ENCODE peak calls at places on chromosomes 12 and 14, in four cellular contexts. F is suprapubic skin, P is HepG2, K is adrenal gland. W is an unnamed sample. For H3K36me3, the result is how much of the 10 kb centered on the place peaks cover.

GRCh38 chr12:3342051-3342450 is 149.0 kb upstream of the PRMT8 start:
- DNase-seq in K (no peak), P (no peak), F (no peak), W (no peak)

GRCh38 chr12:52873832-52874572 is 25.2 kb upstream of the KRT78 start:
- DNase-seq in F (peak), K (peak), P (peak), W (peak)

GRCh38 chr12:103771466-103771865 is 69.6 kb downstream of the NT5DC3 start:
- DNase-seq in P (peak), F (no peak), K (peak), W (no peak)

GRCh38 chr14:92917041-92917940 is 5.7 kb upstream of the CHGA start:
- DNase-seq in K (no peak), F (no peak), P (no peak), W (no peak)

GRCh38 chr14:85131523-85131922 is 398.4 kb upstream of the FLRT2 start:
- DNase-seq in K (no peak), F (no peak), P (no peak), W (no peak)

GRCh38 chr12:42180990-42181611 is 36.4 kb upstream of the GXYLT1 start:
- DNase-seq in P (peak), F (no peak), K (no peak), W (no peak)

GRCh38 chr14:105537580-105538474 is 11.4 kb downstream of the TMEM121 start:
- DNase-seq in P (no peak), K (peak), F (peak), W (no peak)

GRCh38 chr12:23049180-23049579 is 424.2 kb downstream of the ETNK1 start:
- DNase-seq in P (no peak), F (no peak), K (no peak), W (no peak)

GRCh38 chr12:132270969-132271754 is 58.2 kb downstream of the GALNT9 start:
- DNase-seq in K (no peak), P (no peak), F (no peak), W (no peak)

GRCh38 chr12:42039599-42039998 is 105.1 kb downstream of the GXYLT1 start:
- DNase-seq in K (no peak), P (no peak), F (no peak), W (no peak)

GRCh38 chr12:90166012-90166411 is 457.4 kb upstream of the ATP2B1 start:
- DNase-seq in K (no peak), P (no peak), F (no peak), W (no peak)

GRCh38 chr14:73888971-73889370 is 2.3 kb downstream of the ZNF410 start:
- DNase-seq in P (no peak), K (no peak), F (no peak), W (no peak)

GRCh38 chr12:57272337-57273151 is 21.6 kb upstream of the STAC3 start:
- DNase-seq in K (no peak), F (no peak), P (no peak), W (no peak)

GRCh38 chr12:56878010-56878339 is 56.2 kb downstream of the SDR9C7 start:
- DNase-seq in P (peak), F (no peak), K (no peak), W (no peak)

GRCh38 chr14:97946291-97946690 is 1149.1 kb downstream of the VRK1 start:
- DNase-seq in F (no peak), P (no peak), K (no peak), W (no peak)

GRCh38 chr14:45135181-45135580 is 549 bp upstream of the FANCM start:
- DNase-seq in P (no peak), K (no peak), F (no peak), W (no peak)

GRCh38 chr12:120495723-120496352 is at the start of gene DYNLL1:
- DNase-seq in F (peak), K (peak), P (peak), W (peak)
- TF ChIP-seq POLR2A in F (peak), K (peak), P (peak), W (peak)

DNA sequence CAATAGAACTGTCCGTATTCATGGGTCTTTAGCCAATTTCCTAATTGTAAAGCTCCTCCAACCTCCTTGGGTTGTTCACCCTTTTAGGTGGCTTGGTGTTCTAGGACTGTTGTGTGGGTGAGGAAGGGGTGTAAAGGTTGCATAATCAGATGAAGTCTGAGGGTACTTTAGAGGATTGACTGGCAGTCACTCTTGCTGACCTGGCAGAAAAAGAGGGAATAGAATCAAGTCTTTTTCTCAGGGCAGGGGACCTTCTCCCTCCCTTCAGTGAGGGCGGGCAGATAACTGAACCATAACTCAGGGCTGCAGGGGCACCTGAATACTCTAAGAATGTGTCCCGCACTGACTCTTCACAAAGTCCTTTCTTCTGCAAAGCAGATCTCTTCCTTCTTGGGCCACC is 436.2 kb downstream of the CCDC91 start:
- DNase-seq in F (no peak), P (no peak), K (no peak), W (no peak)
- H3K4me3 ChIP-seq in F (no peak), P (no peak), K (no peak), W (no peak)

DNA sequence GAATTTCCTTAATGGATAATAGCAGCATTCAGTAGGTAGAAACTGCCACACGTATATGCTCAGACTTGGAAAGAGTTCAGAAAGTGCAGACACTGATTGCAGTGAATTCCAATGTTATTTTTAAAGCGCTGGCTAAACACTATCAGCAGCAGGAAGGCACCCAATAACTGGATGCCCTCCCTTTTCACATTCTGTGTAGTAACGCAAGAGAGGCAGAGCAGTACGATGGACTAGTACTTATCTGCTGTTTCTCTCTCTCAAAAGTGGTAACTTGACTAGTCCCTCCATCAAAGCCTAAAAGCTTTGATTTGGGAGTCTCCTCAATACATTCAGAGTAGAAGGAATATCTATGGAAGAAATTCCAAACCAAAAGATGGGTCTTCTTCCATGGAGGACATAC is 791.0 kb downstream of the TMTC2 start:
- DNase-seq in K (no peak), F (no peak), P (no peak), W (no peak)
- H3K36me3 ChIP-seq in K (under half), F (under half), P (under half), W (under half)

GRCh38 chr12:46410495-46410894 is 37.9 kb upstream of the SLC38A2 start:
- DNase-seq in K (no peak), P (no peak), F (no peak), W (peak)

GRCh38 chr12:46415552-46415951 is 43.0 kb upstream of the SLC38A2 start:
- DNase-seq in K (no peak), P (no peak), F (no peak), W (no peak)

GRCh38 chr12:46414591-46415268 is 42.2 kb upstream of the SLC38A2 start:
- DNase-seq in K (no peak), F (no peak), P (no peak), W (no peak)

GRCh38 chr12:46409974-46410373 is 37.4 kb upstream of the SLC38A2 start:
- DNase-seq in K (no peak), F (no peak), P (no peak), W (no peak)

DNA sequence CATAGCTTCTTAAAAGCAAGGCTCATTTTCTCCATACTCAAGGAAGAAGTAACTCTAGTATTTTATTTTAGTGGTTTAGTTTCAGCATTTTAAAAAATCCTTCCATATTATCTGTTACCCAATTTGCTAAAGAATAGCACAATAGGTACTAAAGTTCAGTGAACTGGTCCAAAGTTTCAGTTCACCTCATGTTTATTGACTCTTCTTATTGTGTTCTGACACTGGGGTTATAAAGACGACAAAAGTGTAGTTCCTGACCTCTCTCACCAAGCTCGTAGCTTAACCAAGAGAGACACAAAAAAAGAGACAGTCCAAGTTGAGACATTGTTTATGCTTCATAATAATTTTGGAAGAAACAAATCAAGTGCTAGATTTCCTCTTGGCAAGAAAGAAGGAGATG is 40.8 kb upstream of the SLC38A2 start:
- DNase-seq in P (peak), F (no peak), K (no peak), W (no peak)
- TF ChIP-seq POLR2A in P (no peak), F (no peak), K (no peak), W (no peak)

GRCh38 chr14:60622210-60622919 is 26.9 kb downstream of the SIX1 start:
- DNase-seq in F (no peak), P (no peak), K (no peak), W (no peak)
- H3K4me3 ChIP-seq in F (no peak), P (no peak), K (no peak), W (no peak)

DNA sequence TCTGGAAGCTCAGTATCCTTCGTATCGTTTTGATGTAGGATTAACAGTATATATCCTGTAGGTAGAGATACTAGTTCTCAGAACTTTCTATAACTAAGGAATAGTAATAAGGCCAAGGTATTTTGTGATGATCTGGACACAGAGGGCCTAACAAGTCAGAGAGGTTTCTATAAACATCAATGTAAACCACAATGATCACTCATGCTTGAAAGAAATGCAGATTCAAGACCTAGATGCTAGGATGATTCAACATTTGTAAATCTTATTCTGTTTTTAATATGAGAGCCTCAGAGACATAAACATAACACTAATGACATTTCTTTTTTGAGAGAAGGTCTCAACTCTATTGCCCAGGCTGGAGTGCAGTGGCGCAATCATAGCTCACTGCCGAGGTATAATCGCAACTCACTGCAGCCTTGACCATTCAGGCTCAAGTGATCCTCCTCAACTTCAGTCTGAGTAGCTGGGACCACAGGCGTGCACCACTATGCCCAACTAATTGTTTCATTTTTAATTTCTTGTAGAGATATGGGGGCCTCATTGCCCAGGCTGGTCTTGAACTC is 16.2 kb downstream of the SUPT16H start:
- DNase-seq in P (no peak), F (no peak), K (no peak), W (no peak)
- H3K36me3 ChIP-seq in P (half or more), F (half or more), K (under half), W (half or more)

GRCh38 chr12:16349132-16349463 is 1.7 kb downstream of the MGST1 start:
- DNase-seq in F (peak), K (peak), P (peak), W (peak)

GRCh38 chr12:16345105-16345504 is 2.3 kb upstream of the MGST1 start:
- DNase-seq in K (no peak), P (no peak), F (no peak), W (no peak)

GRCh38 chr12:16348435-16349131 is 1.1 kb downstream of the MGST1 start:
- DNase-seq in F (no peak), P (no peak), K (no peak), W (no peak)

GRCh38 chr12:16346931-16347330 is 514 bp upstream of the MGST1 start:
- DNase-seq in P (peak), K (no peak), F (no peak), W (no peak)

DNA sequence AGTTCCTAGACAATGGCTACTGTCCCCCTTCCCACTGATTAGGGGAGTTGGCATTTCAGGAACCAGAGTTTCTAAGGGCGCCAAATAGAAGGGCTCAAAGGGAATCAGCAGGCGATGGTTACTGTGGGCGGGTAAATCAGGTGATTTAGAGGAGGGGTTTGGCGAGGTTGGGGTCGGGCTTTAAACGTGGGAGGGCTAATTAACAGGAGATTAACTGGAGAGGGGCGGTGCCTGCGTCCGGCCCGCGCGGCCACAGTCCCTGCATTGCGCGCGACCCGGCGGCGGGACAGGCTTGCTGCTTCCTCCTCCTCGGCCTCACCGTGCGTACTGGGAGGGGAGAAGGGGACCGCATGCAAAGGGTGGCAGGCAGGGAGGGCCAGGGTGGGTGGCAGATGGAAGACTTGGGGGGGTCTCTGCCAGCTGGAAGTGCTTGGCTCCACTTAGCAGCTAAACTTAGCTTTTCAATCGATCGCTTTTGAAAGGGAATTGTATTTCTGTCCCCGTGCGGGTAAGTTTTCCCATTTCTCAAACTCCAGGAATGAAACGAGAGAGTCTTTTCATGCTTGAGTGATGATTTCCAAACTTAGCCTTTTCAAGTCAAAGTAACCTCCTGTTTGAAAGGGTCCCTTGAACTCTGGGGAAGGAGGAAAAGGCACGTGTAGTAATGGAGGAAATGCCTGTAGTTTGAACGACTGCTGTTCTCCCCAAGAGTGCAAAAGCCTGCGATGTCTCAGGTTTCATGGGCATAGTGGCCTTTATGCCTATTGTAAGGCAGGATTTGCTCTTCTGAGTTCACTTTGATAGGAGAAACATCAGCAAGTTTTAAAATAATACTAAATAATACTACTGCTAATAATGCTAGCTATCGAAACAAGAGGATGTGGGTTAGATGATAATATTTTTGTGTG is at the start of gene MGST1:
- DNase-seq in K (peak), P (peak), F (peak), W (peak)
- TF ChIP-seq POLR2A in K (peak), P (peak), F (peak), W (peak)

W was measured in gastrocnemius medialis.